ENCODE peak calls at places on chromosomes 7 and 10, in four cellular contexts. One of them, this sample, is unnamed.

GRCh38 chr7:101121996-101122932 is 4.6 kb upstream of the SERPINE1 start:
- DNase-seq in NCI-H2029: no peak
- DNase-seq in AG08396: peak; percentile 84
- DNase-seq in C1 segment of cervical spinal cord: no peak
- DNase-seq in this sample: peak; percentile 86

GRCh38 chr10:986137-986825 is 2.0 kb upstream of the GTPBP4 start:
- DNase-seq in NCI-H2029: peak; percentile 80
- DNase-seq in C1 segment of cervical spinal cord: no peak
- DNase-seq in AG08396: no peak
- DNase-seq in this sample: no peak

GRCh38 chr10:132397671-132398565 is 918 bp downstream of the PWWP2B start:
- DNase-seq in AG08396: peak; percentile 83
- DNase-seq in NCI-H2029: no peak
- DNase-seq in C1 segment of cervical spinal cord: no peak
- DNase-seq in this sample: no peak

GRCh38 chr7:18357691-18358090 is 137.9 kb upstream of the HDAC9 start:
- DNase-seq in NCI-H2029: no peak
- DNase-seq in C1 segment of cervical spinal cord: no peak
- DNase-seq in AG08396: peak; percentile 4
- DNase-seq in this sample: peak; percentile 5

GRCh38 chr10:105279101-105279500 is 638.0 kb downstream of the SORCS3 start:
- DNase-seq in C1 segment of cervical spinal cord: no peak
- DNase-seq in NCI-H2029: no peak
- DNase-seq in AG08396: no peak
- DNase-seq in this sample: no peak

GRCh38 chr7:114085592-114086490 is 167.0 kb upstream of the PPP1R3A start:
- DNase-seq in C1 segment of cervical spinal cord: no peak
- DNase-seq in NCI-H2029: peak; percentile 96
- DNase-seq in AG08396: peak; percentile 86
- DNase-seq in this sample: no peak

GRCh38 chr10:88008866-88009470 is 145.5 kb downstream of the PTEN start:
- DNase-seq in NCI-H2029: no peak
- DNase-seq in AG08396: peak; percentile 32
- DNase-seq in C1 segment of cervical spinal cord: no peak
- DNase-seq in this sample: no peak

GRCh38 chr7:100673942-100674431 is 447 bp downstream of the GNB2 start:
- DNase-seq in C1 segment of cervical spinal cord: no peak
- DNase-seq in NCI-H2029: no peak
- DNase-seq in AG08396: peak; percentile 40
- DNase-seq in this sample: no peak

GRCh38 chr7:19558527-19558926 is 150.3 kb downstream of the POLR1F start:
- DNase-seq in NCI-H2029: no peak
- DNase-seq in C1 segment of cervical spinal cord: no peak
- DNase-seq in AG08396: no peak
- DNase-seq in this sample: no peak

GRCh38 chr10:131656009-131656408 is 244.8 kb upstream of the PPP2R2D start:
- DNase-seq in AG08396: no peak
- DNase-seq in C1 segment of cervical spinal cord: no peak
- DNase-seq in NCI-H2029: no peak
- DNase-seq in this sample: no peak